ENCODE peak calls at places on chromosomes 13 and 19, in nine cellular contexts. D, Q, S, Z, C, R, E, B and F are unnamed samples.

GRCh38 chr13:69641773-69642172 is 465.9 kb upstream of the ATXN8OS start:
- DNase-seq in D (no peak), Q (no peak), S (no peak), Z (no peak), C (no peak), R (no peak), E (no peak), B (no peak), F (no peak)

GRCh38 chr13:80523134-80523533 is 182.2 kb upstream of the SPRY2 start:
- DNase-seq in D (no peak), Q (no peak), S (no peak), Z (no peak), C (no peak), R (no peak), E (no peak), B (no peak), F (no peak)

GRCh38 chr19:50427997-50428425 is 4.7 kb upstream of the MYBPC2 start:
- DNase-seq in D (peak), Q (no peak), S (peak), Z (no peak), C (no peak), R (peak), E (peak), B (no peak), F (peak)

GRCh38 chr19:51140441-51140840 is 1.7 kb upstream of the SIGLEC7 start:
- DNase-seq in D (no peak), Q (no peak), S (no peak), Z (no peak), C (no peak), R (no peak), E (no peak), B (no peak), F (no peak)

GRCh38 chr19:35167251-35168119 is 12.9 kb downstream of the FXYD5 start:
- DNase-seq in D (no peak), Q (no peak), S (peak), Z (no peak), C (peak), R (no peak), E (no peak), B (no peak), F (no peak)

GRCh38 chr13:98957731-98958442 is 20.0 kb downstream of the DOCK9 start:
- DNase-seq in D (no peak), Q (no peak), S (no peak), Z (no peak), C (no peak), R (no peak), E (no peak), B (no peak), F (no peak)

GRCh38 chr13:34224877-34225276 is 406.9 kb downstream of the RFC3 start:
- DNase-seq in D (no peak), Q (no peak), S (no peak), Z (no peak), C (no peak), R (no peak), E (peak), B (no peak), F (no peak)

GRCh38 chr19:48351341-48351752 is 12.4 kb downstream of the TMEM143 start:
- DNase-seq in D (peak), Q (no peak), S (peak), Z (peak), C (no peak), R (peak), E (peak), B (peak), F (no peak)

GRCh38 chr19:50333737-50334617 is 4.8 kb upstream of the KCNC3 start:
- DNase-seq in D (peak), Q (no peak), S (peak), Z (peak), C (peak), R (peak), E (peak), B (peak), F (peak)

GRCh38 chr13:97223711-97224461 is 1.8 kb downstream of the MBNL2 start:
- DNase-seq in D (no peak), Q (no peak), S (peak), Z (no peak), C (no peak), R (no peak), E (peak), B (peak), F (no peak)

GRCh38 chr13:20118268-20119140 is 42.3 kb downstream of the GJA3 start:
- DNase-seq in D (peak), Q (no peak), S (no peak), Z (no peak), C (no peak), R (peak), E (peak), B (peak), F (no peak)

GRCh38 chr19:49875801-49876421 is 1.2 kb downstream of the AKT1S1 start:
- DNase-seq in D (peak), Q (no peak), S (peak), Z (no peak), C (no peak), R (no peak), E (peak), B (peak), F (peak)

GRCh38 chr13:49329831-49330545 is 82.3 kb downstream of the CDADC1 start:
- DNase-seq in D (no peak), Q (no peak), S (no peak), Z (no peak), C (no peak), R (no peak), E (no peak), B (no peak), F (no peak)